ENCODE peak calls at places on chromosomes 1 and 21, in four cellular contexts. D, I, C and Q are unnamed samples.
A peak's percentile ranks its signal among the peaks of the same experiment; 100 is the strongest.

GRCh38 chr1:19432943-19433609 is 52.3 kb downstream of the CAPZB start:
- DNase-seq in C (no peak), D (no peak), I (no peak), Q (no peak)

GRCh38 chr1:154014154-154014910 is 23.8 kb downstream of the RPS27 start:
- DNase-seq in C (no peak), I (no peak), D (no peak), Q (no peak)

GRCh38 chr1:118788372-118788955 is 199.7 kb downstream of the TBX15 start:
- DNase-seq in C (no peak), D (no peak), I (no peak), Q (no peak)

GRCh38 chr1:14891991-14892390 is 261.6 kb upstream of the TMEM51 start:
- DNase-seq in C (no peak), I (no peak), D (no peak), Q (no peak)

GRCh38 chr1:7218210-7218832 is 433.1 kb downstream of the CAMTA1 start:
- DNase-seq in I (peak; percentile 43), D (no peak), C (peak; percentile 72), Q (peak; percentile 67)

GRCh38 chr1:43317817-43318471 is 17.2 kb downstream of the TIE1 start:
- DNase-seq in I (no peak), D (no peak), C (peak; percentile 57), Q (no peak)

GRCh38 chr21:34198232-34199120 is 125.1 kb downstream of the MRPS6 start:
- DNase-seq in D (peak; percentile 8), C (no peak), I (no peak), Q (no peak)

GRCh38 chr1:46550751-46551231 is 656 bp downstream of the KNCN start:
- DNase-seq in I (no peak), D (no peak), C (peak; percentile 44), Q (no peak)

GRCh38 chr1:150295476-150295875 is 1.8 kb downstream of the MRPS21 start:
- DNase-seq in I (no peak), D (no peak), C (no peak), Q (no peak)

GRCh38 chr1:63674238-63674864 is 81.1 kb downstream of the PGM1 start:
- DNase-seq in C (peak; percentile 46), I (peak; percentile 80), D (no peak), Q (peak; percentile 72)

GRCh38 chr1:82387070-82387366 is 586.3 kb downstream of the ADGRL2 start:
- DNase-seq in I (no peak), D (no peak), C (no peak), Q (no peak)

GRCh38 chr21:42678118-42678430 is 24.7 kb downstream of the PDE9A start:
- DNase-seq in C (no peak), D (no peak), I (no peak), Q (peak; percentile 87)

GRCh38 chr1:52602328-52603300 is at the start of gene GPX7:
- DNase-seq in C (no peak), I (no peak), D (no peak), Q (peak; percentile 89)

GRCh38 chr1:87594736-87595383 is 266.2 kb downstream of the LMO4 start:
- DNase-seq in D (no peak), C (no peak), I (no peak), Q (no peak)

GRCh38 chr1:91876040-91876470 is 9.9 kb downstream of the TGFBR3 start:
- DNase-seq in D (peak; percentile 75), I (no peak), C (no peak), Q (no peak)

GRCh38 chr1:33348194-33348593 is 27.3 kb upstream of the A3GALT2 start:
- DNase-seq in C (no peak), D (no peak), I (no peak), Q (no peak)

GRCh38 chr1:160131803-160132565 is 16.4 kb downstream of the ATP1A2 start:
- DNase-seq in D (no peak), C (no peak), I (no peak), Q (no peak)

GRCh38 chr1:151058682-151059341 is 610 bp downstream of the CDC42SE1 start:
- DNase-seq in C (no peak), D (no peak), I (no peak), Q (peak; percentile 53)

GRCh38 chr1:54599211-54599823 is 24.0 kb downstream of the FAM151A start:
- DNase-seq in D (no peak), I (no peak), C (no peak), Q (no peak)
- TF ChIP-seq REST in D (no peak), I (no peak), C (no peak), Q (no peak)

GRCh38 chr1:166738873-166739272 is 100.4 kb upstream of the POGK start:
- DNase-seq in D (no peak), I (no peak), C (no peak), Q (no peak)

DNA sequence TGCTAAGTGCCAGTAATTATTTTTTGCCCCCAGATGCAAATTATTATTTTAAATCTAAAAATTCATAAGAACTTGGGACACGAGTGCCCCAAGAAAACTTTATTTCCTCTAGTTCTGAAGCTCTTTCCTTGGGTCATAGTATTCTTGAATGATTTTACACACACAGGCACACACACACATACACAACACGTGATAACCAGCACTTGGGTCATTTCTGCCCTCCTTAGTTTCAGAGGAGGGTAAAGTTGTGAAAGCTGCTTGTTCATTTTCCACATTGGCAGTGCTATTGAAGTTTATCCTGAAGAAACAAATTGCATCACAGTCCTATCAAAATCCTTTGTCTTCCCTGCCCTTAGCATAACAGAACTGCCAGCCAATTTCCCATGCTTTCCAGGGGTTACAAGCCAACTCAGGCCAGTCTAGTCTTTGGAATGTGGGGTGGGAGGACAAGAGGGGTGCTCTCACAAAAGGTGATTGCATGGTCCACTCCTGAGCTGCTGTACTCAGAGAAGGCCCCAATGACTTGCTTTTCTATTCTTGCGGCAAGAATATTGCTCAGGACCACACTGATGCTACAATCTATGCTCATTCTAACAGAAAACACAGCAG is 98.5 kb upstream of the POGK start:
- DNase-seq in C (no peak), I (no peak), D (no peak), Q (no peak)
- TF ChIP-seq RAD21 in C (no peak), I (no peak), D (no peak), Q (no peak)

GRCh38 chr1:116869611-116870010 is 40.1 kb upstream of the PTGFRN start:
- DNase-seq in D (no peak), I (no peak), C (no peak), Q (no peak)

GRCh38 chr1:116873680-116874271 is 35.9 kb upstream of the PTGFRN start:
- DNase-seq in D (no peak), C (no peak), I (no peak), Q (no peak)

GRCh38 chr1:116870322-116870721 is 39.4 kb upstream of the PTGFRN start:
- DNase-seq in C (no peak), I (no peak), D (no peak), Q (no peak)

GRCh38 chr1:116874622-116875277 is 35.0 kb upstream of the PTGFRN start:
- DNase-seq in D (no peak), I (no peak), C (no peak), Q (no peak)

GRCh38 chr1:116871772-116872146 is 38.0 kb upstream of the PTGFRN start:
- DNase-seq in D (no peak), C (no peak), I (no peak), Q (no peak)
- TF ChIP-seq RCOR1 in D (no peak), C (no peak), I (no peak), Q (no peak)

GRCh38 chr1:27638047-27638734 is 3.2 kb upstream of the FGR start:
- DNase-seq in D (no peak), I (no peak), C (no peak), Q (no peak)
- TF ChIP-seq REST in D (no peak), I (no peak), C (no peak), Q (no peak)

DNA sequence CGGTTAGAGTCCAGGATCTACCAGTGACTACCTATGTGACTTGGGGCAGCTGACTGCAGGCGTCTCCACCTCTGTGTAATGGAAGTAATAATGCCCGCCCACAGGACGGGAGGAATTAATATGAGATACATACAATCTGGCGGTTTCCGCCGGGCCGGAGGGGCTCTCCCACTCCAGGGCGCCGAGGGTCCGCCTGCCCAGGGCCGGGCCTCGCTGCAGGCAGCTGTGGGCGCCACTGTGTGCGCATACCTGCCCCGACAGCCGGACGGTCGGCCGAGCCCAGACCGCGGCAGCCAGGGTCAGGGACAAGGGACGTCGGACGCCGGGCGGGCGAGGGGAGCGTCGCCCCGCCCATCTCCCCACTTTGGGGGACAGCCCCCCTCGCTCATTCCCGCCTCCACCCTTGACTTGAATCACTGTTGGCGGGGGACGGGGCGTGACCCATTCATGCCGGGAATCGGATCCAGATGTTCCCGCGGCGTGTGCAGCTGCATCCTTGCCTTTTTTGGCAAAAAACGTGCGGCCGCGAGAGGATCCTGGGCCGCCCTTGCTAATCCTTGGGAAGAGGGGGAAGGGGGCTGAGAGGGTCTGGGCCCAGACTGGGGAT is 6.1 kb upstream of the SF3A3 start:
- DNase-seq in I (no peak), C (no peak), D (no peak), Q (peak; percentile 86)
- TF ChIP-seq RAD21 in I (no peak), C (no peak), D (no peak), Q (no peak)

GRCh38 chr1:56359036-56359435 is 220.3 kb downstream of the PLPP3 start:
- DNase-seq in I (no peak), C (no peak), D (no peak), Q (no peak)

GRCh38 chr1:56357931-56358783 is 221.2 kb downstream of the PLPP3 start:
- DNase-seq in C (no peak), I (no peak), D (no peak), Q (no peak)

GRCh38 chr1:56360021-56360420 is 219.3 kb downstream of the PLPP3 start:
- DNase-seq in D (no peak), I (no peak), C (no peak), Q (no peak)

DNA sequence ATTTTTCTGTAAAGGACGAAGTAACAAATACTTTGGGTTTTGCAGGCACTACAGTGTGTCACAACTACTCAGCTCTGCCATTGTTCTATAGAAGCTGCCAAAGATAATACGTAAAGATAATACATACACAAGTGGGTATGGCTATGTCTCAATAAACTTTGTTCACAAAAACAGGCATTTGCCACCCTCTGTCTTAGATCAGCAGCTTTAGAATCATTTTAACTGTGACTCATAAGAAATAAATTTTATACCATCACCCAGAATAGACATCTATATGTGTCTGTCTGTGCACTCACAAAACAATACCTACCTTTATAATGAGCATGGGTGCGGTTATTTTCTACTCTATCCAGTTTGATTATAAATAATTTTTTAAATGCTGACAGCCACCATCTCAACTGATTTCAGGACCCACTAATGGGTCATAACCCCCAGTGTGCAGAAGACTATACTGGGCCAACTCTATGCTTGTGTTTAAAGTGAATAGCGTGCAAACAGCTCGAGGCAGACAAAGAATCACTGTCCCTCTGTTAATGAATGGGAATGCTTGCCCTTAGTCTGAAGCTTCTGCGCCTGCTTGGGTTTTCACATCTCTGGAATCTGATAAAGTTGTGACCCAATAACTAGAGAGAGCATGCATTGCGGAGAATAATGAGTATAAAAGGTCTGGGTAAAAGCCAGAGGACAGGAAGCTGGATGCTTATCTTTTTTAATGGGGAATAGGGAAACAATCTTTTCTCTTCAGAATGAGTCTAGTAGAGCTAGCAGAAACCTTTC is 216.2 kb downstream of the PLPP3 start:
- DNase-seq in C (no peak), I (no peak), D (no peak), Q (peak; percentile 58)
- TF ChIP-seq RCOR1 in C (no peak), I (no peak), D (no peak), Q (peak; percentile 91)